ENCODE peak calls at places on chromosomes 13 and 19, in four cellular contexts. X is neural progenitor cell, F is neuronal stem cell, U is mesenchymal stem cell. W is an unnamed sample.

GRCh38 chr19:58356236-58356970 is 3.1 kb upstream of the A1BG start:
- DNase-seq in X (no peak), F (no peak), U (no peak), W (peak; percentile 50)

GRCh38 chr19:54105796-54106195 is 3.1 kb downstream of the NDUFA3 start:
- DNase-seq in U (no peak), F (no peak), X (no peak), W (peak; percentile 35)

GRCh38 chr19:49309087-49309486 is 15.9 kb downstream of the SLC6A16 start:
- DNase-seq in F (no peak), U (no peak), X (no peak), W (no peak)

GRCh38 chr13:94641432-94641941 is 39.8 kb downstream of the GPR180 start:
- DNase-seq in U (peak; percentile 84), F (no peak), X (no peak), W (no peak)

GRCh38 chr19:5990289-5990797 is 12.4 kb upstream of the RANBP3 start:
- DNase-seq in U (no peak), X (peak; percentile 44), F (no peak), W (peak; percentile 86)

GRCh38 chr13:41668130-41668757 is 210.9 kb downstream of the RGCC start:
- DNase-seq in F (peak; percentile 69), U (peak; percentile 94), X (peak; percentile 86), W (peak; percentile 72)

GRCh38 chr19:30145467-30145866 is 203.4 kb downstream of the URI1 start:
- DNase-seq in U (no peak), X (no peak), F (no peak), W (no peak)

GRCh38 chr19:10461047-10461949 is 41.0 kb downstream of the PDE4A start:
- DNase-seq in X (peak; percentile 96), F (peak; percentile 89), U (peak; percentile 93), W (peak; percentile 100)

GRCh38 chr19:15430526-15431120 is 11.8 kb upstream of the AKAP8L start:
- DNase-seq in U (no peak), F (no peak), X (no peak), W (no peak)

GRCh38 chr13:97422118-97423054 is 11.6 kb upstream of the RAP2A start:
- DNase-seq in F (no peak), X (no peak), U (no peak), W (no peak)

GRCh38 chr13:112592181-112592580 is 4.2 kb upstream of the TUBGCP3 start:
- DNase-seq in U (no peak), F (no peak), X (no peak), W (no peak)

GRCh38 chr19:13990085-13990484 is 16.0 kb downstream of the RFX1 start:
- DNase-seq in U (no peak), X (no peak), F (no peak), W (no peak)

GRCh38 chr19:48060381-48060780 is 16.5 kb upstream of the CABP5 start:
- DNase-seq in U (no peak), X (no peak), F (no peak), W (no peak)

GRCh38 chr13:51801631-51802099 is 2.3 kb downstream of the DHRS12 start:
- DNase-seq in U (no peak), F (peak; percentile 64), X (peak; percentile 92), W (no peak)

GRCh38 chr13:51797664-51798488 is 6.1 kb downstream of the DHRS12 start:
- DNase-seq in U (peak; percentile 58), X (peak; percentile 64), F (peak; percentile 41), W (peak; percentile 91)

GRCh38 chr13:51802601-51803000 is 1.4 kb downstream of the DHRS12 start:
- DNase-seq in X (no peak), F (no peak), U (no peak), W (peak; percentile 48)

GRCh38 chr13:51800456-51800855 is 3.5 kb downstream of the DHRS12 start:
- DNase-seq in X (no peak), U (no peak), F (no peak), W (no peak)

GRCh38 chr13:51799261-51799660 is 4.7 kb downstream of the DHRS12 start:
- DNase-seq in F (no peak), U (no peak), X (no peak), W (no peak)
- H3K9ac ChIP-seq in F (no peak overlapping the region), U (no peak overlapping the region), X (no peak overlapping the region), W (no peak overlapping the region)

GRCh38 chr19:3517638-3518037 is 11.5 kb downstream of the FZR1 start:
- DNase-seq in F (no peak), X (no peak), U (peak; percentile 62), W (no peak)
- H3K9ac ChIP-seq in F (no peak overlapping the region), X (no peak overlapping the region), U (no peak overlapping the region), W (no peak overlapping the region)

DNA sequence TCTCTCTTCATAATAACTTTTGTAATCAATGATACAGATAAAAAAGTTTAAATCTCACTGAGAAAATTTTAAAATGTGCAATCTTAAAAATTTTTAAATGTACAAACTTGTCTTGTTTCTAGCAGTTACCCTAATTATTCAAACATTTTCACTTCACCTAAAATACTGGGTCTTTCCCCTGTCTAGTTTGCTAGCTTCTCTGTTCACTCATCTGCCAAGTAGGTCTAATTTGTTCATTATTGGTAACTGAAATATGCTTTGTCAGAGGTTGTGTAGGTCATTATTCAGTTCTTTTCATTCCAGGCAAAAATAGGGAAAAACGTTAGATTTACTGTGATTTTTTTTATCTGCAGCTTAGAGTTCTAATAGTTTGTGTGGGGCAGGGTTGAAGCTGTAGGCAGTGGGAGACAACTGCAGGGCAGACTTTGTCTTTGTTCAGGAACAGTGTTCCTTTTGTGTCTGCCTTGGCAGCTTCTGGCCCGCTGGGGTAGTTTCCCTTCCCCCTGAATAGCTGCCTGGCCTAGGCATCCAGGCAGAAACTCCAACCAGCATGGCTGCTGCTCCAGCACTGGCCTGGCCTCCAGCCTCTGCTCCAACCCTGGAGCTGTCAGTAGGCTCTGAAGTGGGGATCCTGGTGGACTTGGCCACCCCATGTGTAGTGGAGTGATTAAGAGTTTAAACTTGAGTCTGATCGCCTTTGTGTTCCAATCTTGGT is 48.5 kb downstream of the WDFY2 start:
- DNase-seq in X (peak; percentile 86), F (peak; percentile 54), U (no peak), W (peak; percentile 64)
- H3K9ac ChIP-seq in X (no peak overlapping the region), F (no peak overlapping the region), U (peak overlapping the region; percentile 72), W (no peak overlapping the region)

GRCh38 chr19:36849701-36850645 is 703 bp upstream of the ZNF345 start:
- DNase-seq in U (peak; percentile 96), X (peak; percentile 96), F (peak; percentile 86), W (peak; percentile 96)
- H3K9ac ChIP-seq in U (peak overlapping the region; percentile 93), X (peak overlapping the region; percentile 75), F (peak overlapping the region; percentile 89), W (peak overlapping the region; percentile 84)

GRCh38 chr19:7681336-7682174 is 922 bp downstream of the TRAPPC5 start:
- DNase-seq in F (peak; percentile 67), X (peak; percentile 92), U (peak; percentile 71), W (peak; percentile 93)
- H3K9ac ChIP-seq in F (peak overlapping the region; percentile 100), X (peak overlapping the region; percentile 82), U (peak overlapping the region; percentile 94), W (peak overlapping the region; percentile 57)

GRCh38 chr19:42324655-42325307 is 654 bp upstream of the MEGF8 start:
- DNase-seq in X (peak; percentile 47), U (no peak), F (no peak), W (peak; percentile 73)
- H3K9ac ChIP-seq in X (no peak overlapping the region), U (peak overlapping the region; percentile 51), F (no peak overlapping the region), W (no peak overlapping the region)

W was measured in endodermal cell.